ENCODE peak calls at places on chromosomes 5 and 9, in nine cellular contexts. P is glutamatergic neuron, A is PC-3, K is GM12878, W is PC-9, M is osteocyte, F is astrocyte of the spinal cord, G is AG09319, C is GM13977. U is an unnamed sample.

GRCh38 chr5:139387611-139388197 is 2.0 kb downstream of the MZB1 start:
- DNase-seq in K (no peak), A (no peak), M (no peak), P (no peak), F (no peak), G (no peak), C (no peak), W (no peak), U (no peak)

GRCh38 chr5:73983661-73984060 is 357.7 kb downstream of the ARHGEF28 start:
- DNase-seq in K (no peak), C (no peak), G (no peak), P (no peak), W (no peak), M (no peak), A (no peak), F (no peak), U (no peak)

GRCh38 chr9:2473691-2474090 is 147.9 kb upstream of the VLDLR start:
- DNase-seq in K (no peak), P (no peak), W (no peak), G (no peak), A (no peak), M (no peak), C (no peak), F (no peak), U (no peak)

GRCh38 chr9:98074119-98074990 is 17.8 kb downstream of the NANS start:
- DNase-seq in A (peak), C (peak), P (peak), M (peak), F (peak), G (no peak), K (no peak), W (peak), U (peak)

GRCh38 chr5:84382363-84383295 is 2.1 kb downstream of the EDIL3 start:
- DNase-seq in F (peak), P (peak), K (no peak), G (no peak), W (no peak), M (peak), C (no peak), A (no peak), U (peak)

GRCh38 chr5:9536717-9537116 is 9.2 kb downstream of the SEMA5A start:
- DNase-seq in W (no peak), K (no peak), G (no peak), M (no peak), F (no peak), P (no peak), C (no peak), A (no peak), U (no peak)

GRCh38 chr9:133780962-133781827 is 43.0 kb upstream of the SARDH start:
- DNase-seq in M (no peak), A (no peak), K (no peak), P (no peak), G (no peak), W (no peak), F (no peak), C (no peak), U (no peak)

GRCh38 chr5:10233505-10233904 is 16.2 kb downstream of the ATPSCKMT start:
- DNase-seq in P (peak), C (no peak), A (peak), W (peak), F (peak), G (peak), K (no peak), M (peak), U (peak)

GRCh38 chr9:83238871-83239624 is 176.1 kb upstream of the RASEF start:
- DNase-seq in P (peak), C (no peak), A (no peak), F (no peak), W (peak), M (no peak), K (no peak), G (no peak), U (peak)

GRCh38 chr9:22107202-22107601 is 98.1 kb upstream of the CDKN2B start:
- DNase-seq in P (no peak), F (peak), A (no peak), C (no peak), K (no peak), M (no peak), W (peak), G (no peak), U (peak)

GRCh38 chr9:22452415-22453010 is 5.9 kb downstream of the DMRTA1 start:
- DNase-seq in A (peak), M (no peak), G (no peak), F (peak), W (no peak), K (no peak), C (no peak), P (peak), U (peak)

GRCh38 chr5:52989781-52990530 is 804 bp downstream of the ITGA2 start:
- DNase-seq in K (no peak), M (no peak), G (no peak), C (peak), P (peak), W (no peak), F (peak), A (peak), U (peak)

GRCh38 chr5:172946146-172946545 is 13.1 kb upstream of the RPL26L1 start:
- DNase-seq in K (no peak), G (no peak), F (no peak), M (no peak), C (no peak), A (no peak), W (no peak), P (no peak), U (no peak)

DNA sequence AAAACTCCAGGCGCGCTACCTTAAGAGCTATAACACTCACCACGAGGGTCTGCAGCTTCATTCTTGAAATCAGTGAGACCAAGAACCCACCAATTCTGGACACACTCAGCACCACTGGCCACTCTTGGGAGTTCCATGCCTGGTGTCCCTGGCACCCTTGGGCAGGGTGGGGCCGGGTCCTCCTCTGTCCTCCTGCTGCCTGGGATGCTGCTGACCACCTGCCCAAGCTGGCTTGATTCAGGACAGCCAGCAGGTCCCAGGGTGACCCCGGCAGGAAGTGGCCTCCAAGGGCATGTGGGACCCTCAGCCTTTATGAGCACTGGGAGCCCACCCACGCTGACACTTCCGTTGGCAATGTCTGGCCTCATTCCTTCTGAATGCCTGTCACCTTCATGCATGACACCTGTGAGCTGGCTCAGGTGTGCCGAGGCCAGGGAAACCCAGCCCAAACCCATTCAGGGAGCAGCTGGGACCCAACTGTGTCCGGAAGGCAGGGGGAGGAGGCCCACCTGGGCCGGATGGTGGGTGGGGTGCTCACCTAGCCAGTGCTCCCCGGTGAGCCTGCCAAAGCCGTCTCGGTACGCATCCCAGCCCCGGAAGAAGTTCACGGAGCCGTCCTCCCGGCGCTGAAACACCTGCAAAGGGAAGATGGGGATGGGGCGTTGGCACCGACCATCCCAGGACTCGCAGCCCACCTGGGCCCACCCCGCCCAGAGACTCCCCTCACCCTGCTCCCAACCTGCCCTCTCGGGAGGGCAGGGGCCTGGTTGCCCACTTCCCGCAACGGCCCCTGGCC is 14.8 kb upstream of the QRFP start:
- DNase-seq in P (no peak), K (no peak), G (no peak), C (no peak), W (no peak), F (no peak), M (no peak), A (no peak), U (no peak)
- TF ChIP-seq CTCF in P (no peak), K (no peak), G (no peak), C (no peak), W (no peak), F (no peak), M (no peak), A (no peak), U (no peak)

GRCh38 chr9:85479305-85479704 is 262.4 kb downstream of the AGTPBP1 start:
- DNase-seq in P (no peak), C (no peak), K (no peak), A (no peak), W (no peak), G (no peak), F (no peak), M (no peak), U (no peak)

GRCh38 chr9:85484235-85484634 is 257.5 kb downstream of the AGTPBP1 start:
- DNase-seq in A (no peak), F (no peak), W (no peak), P (no peak), M (no peak), K (no peak), G (no peak), C (no peak), U (no peak)

GRCh38 chr9:85478847-85479246 is 262.9 kb downstream of the AGTPBP1 start:
- DNase-seq in C (no peak), P (no peak), A (no peak), W (no peak), M (no peak), G (no peak), F (no peak), K (no peak), U (no peak)

GRCh38 chr9:85487872-85488271 is 253.9 kb downstream of the AGTPBP1 start:
- DNase-seq in K (no peak), C (no peak), W (no peak), G (no peak), A (no peak), F (no peak), P (no peak), M (no peak), U (no peak)

GRCh38 chr9:85483214-85483613 is 258.5 kb downstream of the AGTPBP1 start:
- DNase-seq in F (peak), C (no peak), P (no peak), M (no peak), W (no peak), G (no peak), A (peak), K (no peak), U (no peak)
- TF ChIP-seq CTCF in F (no peak), C (no peak), P (no peak), M (no peak), W (no peak), G (no peak), A (peak), K (no peak), U (no peak)

DNA sequence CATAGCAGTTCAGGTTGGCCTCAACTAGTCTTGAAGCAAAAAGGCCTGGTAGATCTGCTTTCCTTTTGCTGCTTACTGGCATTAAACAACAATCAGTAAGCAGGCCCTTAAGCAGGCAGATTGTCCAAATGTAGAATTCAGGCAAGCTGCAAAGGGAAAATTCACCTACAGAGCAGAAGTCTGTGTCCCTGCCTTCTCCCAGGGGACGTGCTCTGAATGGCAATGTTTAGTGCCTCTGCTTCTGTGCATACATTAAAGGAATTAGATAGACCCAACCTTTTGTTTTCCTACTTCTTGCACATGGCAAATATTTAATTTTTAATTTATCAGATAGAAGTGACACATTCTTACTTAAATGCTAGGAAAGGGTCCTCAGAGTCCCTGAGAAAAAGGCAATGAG is 328.8 kb upstream of the PIK3R1 start:
- DNase-seq in C (no peak), A (no peak), G (no peak), M (no peak), F (no peak), P (peak), K (no peak), W (no peak), U (no peak)
- TF ChIP-seq CTCF in C (no peak), A (no peak), G (no peak), M (no peak), F (no peak), P (no peak), K (no peak), W (no peak), U (no peak)

GRCh38 chr5:77972545-77973252 is 196.6 kb upstream of the TBCA start:
- DNase-seq in W (no peak), G (no peak), F (no peak), K (no peak), M (no peak), A (no peak), C (peak), P (peak), U (peak)
- TF ChIP-seq CTCF in W (no peak), G (peak), F (peak), K (peak), M (no peak), A (no peak), C (peak), P (no peak), U (peak)

GRCh38 chr5:36215910-36216309 is 25.8 kb downstream of the NADK2 start:
- DNase-seq in P (no peak), K (no peak), C (no peak), G (no peak), M (no peak), A (no peak), W (no peak), F (no peak), U (no peak)

GRCh38 chr5:36209664-36210063 is 32.1 kb downstream of the NADK2 start:
- DNase-seq in G (no peak), F (no peak), A (peak), M (no peak), C (no peak), W (no peak), K (no peak), P (no peak), U (no peak)

GRCh38 chr5:36217992-36218391 is 23.7 kb downstream of the NADK2 start:
- DNase-seq in P (no peak), F (no peak), C (no peak), K (no peak), M (no peak), W (no peak), A (no peak), G (no peak), U (no peak)

GRCh38 chr5:36217591-36217990 is 24.1 kb downstream of the NADK2 start:
- DNase-seq in A (no peak), G (no peak), M (no peak), C (no peak), P (no peak), W (no peak), K (no peak), F (no peak), U (no peak)

GRCh38 chr5:36214434-36214833 is 27.3 kb downstream of the NADK2 start:
- DNase-seq in K (no peak), A (peak), C (no peak), P (no peak), F (no peak), W (no peak), M (no peak), G (no peak), U (no peak)
- TF ChIP-seq CTCF in K (peak), A (peak), C (no peak), P (no peak), F (no peak), W (peak), M (peak), G (no peak), U (no peak)

GRCh38 chr5:101977729-101978345 is 318.2 kb downstream of the SLCO4C1 start:
- DNase-seq in F (peak), W (no peak), A (peak), C (peak), G (no peak), K (peak), P (no peak), M (no peak), U (peak)
- TF ChIP-seq CTCF in F (peak), W (peak), A (peak), C (peak), G (peak), K (peak), P (peak), M (peak), U (peak)

DNA sequence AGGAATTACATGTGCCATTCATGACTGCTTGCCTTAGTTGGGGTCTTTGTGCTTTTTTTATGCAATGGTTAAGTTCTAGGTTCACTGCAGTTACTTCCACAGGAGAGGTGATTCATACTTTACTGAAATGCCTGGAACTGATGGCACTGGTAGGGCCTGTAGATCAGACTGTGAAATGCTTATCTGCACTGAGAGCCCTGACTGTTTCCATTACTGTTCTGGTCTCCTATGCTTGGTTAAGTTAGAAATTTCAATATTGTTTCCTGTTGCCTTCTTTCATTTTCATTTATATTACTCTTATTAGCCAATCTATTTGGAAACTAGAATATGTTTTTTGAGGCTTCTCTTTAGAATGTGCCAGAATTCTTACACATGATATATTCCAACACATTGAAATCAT is 484.1 kb upstream of the SEMA6A start:
- DNase-seq in C (no peak), M (no peak), F (no peak), W (no peak), G (no peak), A (no peak), P (no peak), K (no peak), U (no peak)
- TF ChIP-seq CTCF in C (no peak), M (no peak), F (no peak), W (no peak), G (no peak), A (no peak), P (no peak), K (no peak), U (no peak)

DNA sequence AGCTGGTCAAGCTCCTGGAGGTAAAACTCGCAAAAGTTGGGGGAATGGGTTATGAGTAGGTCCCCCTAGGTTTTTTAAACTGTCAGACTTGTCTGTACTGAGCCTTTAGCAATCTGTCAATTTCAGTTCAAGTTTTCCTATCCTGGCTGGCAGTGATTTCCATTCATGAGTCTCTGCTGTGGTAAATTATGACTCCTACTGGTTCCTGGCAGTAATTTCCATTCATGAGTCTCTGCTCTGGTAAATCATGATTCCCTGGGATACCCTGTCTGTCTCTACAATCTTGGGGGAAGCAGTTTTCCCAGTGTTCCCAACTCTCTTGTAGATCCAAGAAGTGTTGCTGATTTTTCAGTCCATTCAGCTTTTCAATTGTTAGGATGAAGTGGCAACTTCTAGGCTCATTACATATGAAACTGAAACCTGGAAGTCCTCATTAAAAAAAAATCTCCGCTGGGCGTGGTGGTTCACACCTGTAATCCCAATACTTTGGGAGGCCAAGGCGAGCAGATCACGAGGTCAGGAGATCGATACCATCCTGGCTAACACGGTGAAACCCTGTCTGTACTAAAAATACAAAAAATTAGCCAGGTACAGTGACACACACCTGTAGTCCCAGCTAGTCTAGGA is 91.3 kb upstream of the GPBP1 start:
- DNase-seq in W (peak), M (no peak), C (no peak), K (no peak), P (no peak), A (peak), F (peak), G (no peak), U (peak)
- TF ChIP-seq CTCF in W (peak), M (peak), C (no peak), K (peak), P (no peak), A (peak), F (no peak), G (peak), U (peak)

GRCh38 chr9:128020692-128021091 is 39.9 kb upstream of the EEIG1 start:
- DNase-seq in C (no peak), K (no peak), G (no peak), M (no peak), F (no peak), W (no peak), P (peak), A (no peak), U (no peak)
- TF ChIP-seq CTCF in C (peak), K (peak), G (peak), M (no peak), F (peak), W (peak), P (no peak), A (peak), U (no peak)